ENCODE peak calls at places on chromosomes 2 and 18, in seven cellular contexts. I is neuronal stem cell, P is H1, J is H9, G is mesendoderm, Q is trophoblast cell, S is IMR-90. E is an unnamed sample.

GRCh38 chr18:50080932-50081560 is 113.9 kb downstream of the MYO5B start:
- DNase-seq in I (no peak), P (no peak), J (no peak), G (no peak), Q (no peak), S (no peak), E (no peak)

GRCh38 chr2:163713534-163714311 is 22.1 kb downstream of the FIGN start:
- DNase-seq in I (no peak), P (no peak), J (no peak), G (peak), Q (no peak), S (no peak), E (no peak)

GRCh38 chr18:8084160-8084559 is 517.0 kb downstream of the PTPRM start:
- DNase-seq in I (peak), P (peak), J (peak), G (peak), Q (peak), S (peak), E (peak)

GRCh38 chr18:32812342-32812741 is 39.5 kb upstream of the KLHL14 start:
- DNase-seq in I (no peak), P (no peak), J (no peak), G (peak), Q (no peak), S (no peak), E (no peak)

GRCh38 chr2:227153766-227154486 is 10.1 kb downstream of the COL4A4 start:
- DNase-seq in I (no peak), P (no peak), J (no peak), G (no peak), Q (no peak), S (no peak), E (no peak)

GRCh38 chr2:101829429-101829828 is 131.9 kb downstream of the MAP4K4 start:
- DNase-seq in I (no peak), P (no peak), J (no peak), G (no peak), Q (no peak), S (no peak), E (no peak)

GRCh38 chr2:134405641-134406081 is 151.8 kb downstream of the MGAT5 start:
- DNase-seq in I (no peak), P (no peak), J (no peak), G (no peak), Q (no peak), S (peak), E (no peak)

GRCh38 chr18:6566338-6566911 is 151.7 kb upstream of the L3MBTL4 start:
- DNase-seq in I (no peak), P (no peak), J (no peak), G (peak), Q (no peak), S (no peak), E (no peak)

GRCh38 chr2:62736899-62737559 is 31.5 kb downstream of the EHBP1 start:
- DNase-seq in I (peak), P (no peak), J (no peak), G (no peak), Q (no peak), S (no peak), E (peak)

GRCh38 chr18:54806526-54806925 is 21.8 kb upstream of the RAB27B start:
- DNase-seq in I (no peak), P (no peak), J (no peak), G (no peak), Q (no peak), S (peak), E (peak)

GRCh38 chr2:222361787-222362186 is 62.6 kb upstream of the SGPP2 start:
- DNase-seq in I (no peak), P (no peak), J (no peak), G (no peak), Q (no peak), S (no peak), E (no peak)

GRCh38 chr18:24200899-24201298 is 62.0 kb downstream of the CABYR start:
- DNase-seq in I (no peak), P (no peak), J (no peak), G (no peak), Q (no peak), S (no peak), E (no peak)

GRCh38 chr2:25853038-25853638 is 25.1 kb downstream of the ASXL2 start:
- DNase-seq in I (no peak), P (no peak), J (no peak), G (no peak), Q (no peak), S (no peak), E (no peak)

GRCh38 chr2:88831792-88832248 is 140.3 kb downstream of the RPIA start:
- DNase-seq in I (peak), P (peak), J (no peak), G (peak), Q (peak), S (peak), E (no peak)

GRCh38 chr2:234670804-234671203 is 173.9 kb upstream of the ARL4C start:
- DNase-seq in I (no peak), P (peak), J (no peak), G (peak), Q (no peak), S (no peak), E (no peak)

GRCh38 chr2:42193722-42194187 is 24.6 kb downstream of the EML4 start:
- DNase-seq in I (no peak), P (no peak), J (no peak), G (no peak), Q (no peak), S (peak), E (peak)

GRCh38 chr2:105437708-105438103 is 38.9 kb upstream of the FHL2 start:
- DNase-seq in I (no peak), P (no peak), J (no peak), G (no peak), Q (no peak), S (peak), E (peak)

DNA sequence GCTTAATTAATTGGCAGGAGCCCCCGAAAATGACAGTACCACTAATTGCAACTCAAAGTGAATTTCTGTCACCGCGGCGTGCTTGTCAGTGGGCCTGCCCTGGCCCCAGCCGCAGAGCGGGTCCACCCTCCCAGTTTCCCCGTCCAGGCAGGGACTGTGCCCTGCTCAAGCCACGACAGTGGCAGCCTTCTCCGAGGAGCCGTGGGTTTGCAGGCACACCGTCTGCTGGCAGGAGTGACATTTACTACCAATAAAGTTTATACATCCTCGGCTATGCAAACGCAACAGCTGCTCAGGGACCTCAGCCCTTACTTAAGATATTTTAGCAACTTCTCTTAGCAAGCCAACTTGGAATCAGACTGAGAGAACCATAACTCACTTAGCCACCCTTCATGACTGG is 112.7 kb downstream of the GBX2 start:
- DNase-seq in I (no peak), P (no peak), J (no peak), G (no peak), Q (no peak), S (no peak), E (no peak)
- H2BK120ac ChIP-seq in I (no peak), P (no peak), J (no peak), G (no peak), Q (no peak), S (no peak), E (no peak)

DNA sequence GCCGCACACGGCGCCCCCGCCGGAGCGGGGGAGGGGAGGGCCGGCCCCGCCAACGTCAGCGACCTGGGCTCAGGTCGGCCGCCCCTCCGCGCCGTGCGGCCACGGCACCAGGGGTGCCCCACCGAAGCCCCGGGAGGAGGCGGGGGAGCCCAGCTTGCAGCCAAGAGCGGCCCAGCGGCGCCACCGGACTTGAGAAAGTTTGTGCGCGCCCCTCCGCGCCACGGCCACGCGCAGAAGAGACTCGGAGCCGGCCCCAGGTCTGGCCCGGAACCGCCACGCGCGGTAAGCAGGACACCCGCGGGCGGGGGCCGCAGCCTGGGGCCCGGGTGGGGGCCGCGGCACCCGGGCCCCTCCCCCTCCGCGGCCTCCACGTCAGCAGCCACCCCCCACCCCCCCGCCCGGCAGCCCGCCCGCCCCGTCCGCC is 43.2 kb downstream of the HDLBP start:
- DNase-seq in I (peak), P (no peak), J (peak), G (peak), Q (peak), S (no peak), E (peak)
- H2BK120ac ChIP-seq in I (no peak), P (no peak), J (no peak), G (peak), Q (peak), S (no peak), E (peak)

GRCh38 chr18:48418000-48418399 is 8.8 kb upstream of the ZBTB7C start:
- DNase-seq in I (no peak), P (no peak), J (no peak), G (no peak), Q (no peak), S (no peak), E (no peak)
- H2BK120ac ChIP-seq in I (no peak), P (no peak), J (no peak), G (no peak), Q (no peak), S (no peak), E (no peak)

GRCh38 chr18:3891245-3891644 is 441.3 kb downstream of the TGIF1 start:
- DNase-seq in I (no peak), P (no peak), J (no peak), G (no peak), Q (no peak), S (no peak), E (no peak)
- H2BK120ac ChIP-seq in I (no peak), P (no peak), J (no peak), G (no peak), Q (no peak), S (no peak), E (no peak)

DNA sequence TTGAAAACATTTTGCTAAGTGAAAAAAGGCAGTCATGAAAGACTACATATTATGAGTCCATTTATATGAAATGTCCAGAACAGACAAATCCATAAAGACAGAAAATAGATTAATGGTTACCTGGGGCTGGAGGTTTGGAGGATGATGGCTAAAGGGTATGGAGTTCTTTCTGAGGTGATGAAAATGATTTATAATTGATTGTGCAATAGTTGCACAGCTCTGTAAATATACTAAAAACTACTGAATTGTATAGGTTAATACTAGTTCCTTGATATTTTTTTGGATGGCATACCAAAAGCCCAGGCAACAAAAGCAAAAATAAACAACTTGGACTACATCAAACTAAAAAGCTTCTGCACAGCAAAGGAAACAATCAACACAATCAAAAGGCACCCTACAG is 21.5 kb downstream of the SOS1 start:
- DNase-seq in I (no peak), P (no peak), J (no peak), G (no peak), Q (no peak), S (no peak), E (no peak)
- H2BK120ac ChIP-seq in I (no peak), P (no peak), J (no peak), G (no peak), Q (no peak), S (no peak), E (no peak)

DNA sequence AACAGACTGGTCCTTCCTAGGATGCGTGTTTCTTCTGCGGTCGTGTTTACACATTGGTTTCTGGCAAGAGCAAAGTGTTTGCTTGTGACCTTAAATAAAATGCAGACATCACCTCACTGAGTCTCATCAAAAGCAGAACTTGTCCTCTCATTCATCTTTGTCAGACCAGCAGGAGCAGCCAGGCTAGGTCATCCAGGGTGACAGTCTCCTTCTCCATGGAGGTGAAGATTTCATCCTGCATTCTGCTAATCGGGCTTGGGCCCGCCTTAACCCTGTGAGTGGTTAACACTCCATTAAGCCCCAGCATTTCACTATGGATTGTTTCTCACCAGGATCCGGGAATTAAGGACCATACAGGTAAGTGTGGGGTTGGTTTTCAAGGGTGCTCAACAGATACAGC is 64.3 kb upstream of the PID1 start:
- DNase-seq in I (no peak), P (no peak), J (no peak), G (no peak), Q (no peak), S (no peak), E (no peak)
- H2BK120ac ChIP-seq in I (no peak), P (no peak), J (no peak), G (no peak), Q (no peak), S (no peak), E (no peak)

GRCh38 chr2:148410899-148411298 is 233.7 kb upstream of the EPC2 start:
- DNase-seq in I (no peak), P (no peak), J (no peak), G (no peak), Q (no peak), S (no peak), E (no peak)
- H2BK120ac ChIP-seq in I (no peak), P (no peak), J (no peak), G (no peak), Q (no peak), S (no peak), E (no peak)

DNA sequence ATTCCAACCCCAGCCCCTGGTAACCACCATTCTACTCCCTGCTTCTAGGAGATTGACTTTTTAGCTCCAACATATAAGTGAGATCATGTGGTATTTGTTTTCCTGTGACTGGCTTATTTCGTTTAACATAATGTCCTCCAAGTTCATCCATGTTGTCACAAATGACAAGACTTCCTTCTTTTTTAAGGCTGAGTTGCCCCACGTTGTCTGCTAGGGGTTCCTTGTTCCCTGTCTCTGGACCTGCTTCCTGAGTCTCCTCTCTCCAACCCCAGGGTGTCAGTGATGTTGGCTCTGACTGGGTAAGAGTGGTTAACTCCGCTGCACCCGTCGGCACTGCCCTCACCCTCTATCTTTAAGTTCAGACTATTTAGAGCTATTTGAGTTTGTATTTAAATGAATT is 175.2 kb downstream of the SH3RF3 start:
- DNase-seq in I (no peak), P (no peak), J (no peak), G (no peak), Q (no peak), S (no peak), E (no peak)
- H2BK120ac ChIP-seq in I (no peak), P (no peak), J (no peak), G (no peak), Q (no peak), S (no peak), E (no peak)

E was measured in mesenchymal stem cell.